ENCODE peak calls at places on chromosomes 5 and 9, in eight cellular contexts. J is GM23248, H is Panc1, C is neuronal stem cell, G is transverse colon, X is iPS DF 6.9, D is stomach, O is fibroblast of lung. R is an unnamed sample. For H3K4me1, the result is how much of the 10 kb centered on the place peaks cover.

GRCh38 chr5:67156976-67157583 is 39.5 kb downstream of the CD180 start:
- DNase-seq in J (peak), H (peak), C (no peak), G (peak), X (no peak), D (peak), O (peak), R (no peak)

GRCh38 chr5:148653840-148654781 is at the start of gene HTR4:
- DNase-seq in J (no peak), H (no peak), C (no peak), G (peak), X (no peak), D (no peak), O (no peak), R (no peak)

GRCh38 chr9:72524820-72525539 is 3.6 kb downstream of the TMC1 start:
- DNase-seq in J (peak), H (peak), C (peak), G (peak), X (no peak), D (peak), O (peak), R (no peak)

GRCh38 chr5:169258372-169259000 is 42.5 kb downstream of the SLIT3 start:
- DNase-seq in J (peak), H (no peak), C (no peak), G (no peak), X (no peak), D (no peak), O (no peak), R (no peak)

GRCh38 chr5:55306641-55307382 is 682 bp downstream of the DHX29 start:
- DNase-seq in J (peak), H (no peak), C (no peak), G (no peak), X (no peak), D (no peak), O (peak), R (no peak)

GRCh38 chr5:39214912-39215709 is 4.3 kb downstream of the FYB1 start:
- DNase-seq in J (no peak), H (no peak), C (no peak), G (no peak), X (no peak), D (no peak), O (no peak), R (no peak)

GRCh38 chr5:17114233-17114632 is 103.2 kb upstream of the BASP1 start:
- DNase-seq in J (no peak), H (no peak), C (no peak), G (no peak), X (no peak), D (peak), O (no peak), R (no peak)

GRCh38 chr5:62689599-62690368 is 111.2 kb downstream of the LRRC70 start:
- DNase-seq in J (peak), H (no peak), C (no peak), G (no peak), X (no peak), D (no peak), O (no peak), R (no peak)

GRCh38 chr9:27145143-27145542 is 36.1 kb downstream of the TEK start:
- DNase-seq in J (no peak), H (no peak), C (no peak), G (no peak), X (no peak), D (no peak), O (no peak), R (no peak)

GRCh38 chr5:172185096-172185461 is 2.9 kb downstream of the STK10 start:
- DNase-seq in J (no peak), H (no peak), C (no peak), G (no peak), X (no peak), D (no peak), O (no peak), R (no peak)

GRCh38 chr5:16350816-16351215 is 114.8 kb downstream of the ZNF622 start:
- DNase-seq in J (peak), H (no peak), C (no peak), G (no peak), X (no peak), D (no peak), O (no peak), R (no peak)

GRCh38 chr9:133889498-133890301 is 102.4 kb downstream of the VAV2 start:
- DNase-seq in J (peak), H (no peak), C (no peak), G (no peak), X (no peak), D (no peak), O (no peak), R (no peak)

GRCh38 chr5:96595300-96596090 is 66.7 kb upstream of the CAST start:
- DNase-seq in J (no peak), H (no peak), C (no peak), G (no peak), X (no peak), D (no peak), O (no peak), R (no peak)

DNA sequence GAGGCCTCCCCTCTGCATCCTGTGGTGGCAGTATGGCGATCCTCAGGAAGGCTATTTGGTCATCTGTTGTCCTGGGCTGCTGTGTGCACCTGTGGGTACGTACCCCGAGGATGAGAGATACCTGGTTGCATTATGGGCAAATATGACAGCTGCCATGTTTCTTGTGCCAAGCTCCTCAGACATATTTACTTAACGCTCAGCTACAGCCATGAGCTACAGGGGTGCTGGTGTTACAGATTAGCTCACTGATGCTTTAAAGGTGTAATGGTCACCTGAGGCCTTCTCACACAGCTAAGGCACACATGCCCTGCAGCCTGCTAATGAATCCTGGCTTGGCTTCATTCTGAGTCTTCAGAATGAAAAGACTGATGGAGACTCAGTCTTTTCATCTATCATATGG is 12.0 kb downstream of the NDST1 start:
- DNase-seq in J (no peak), H (no peak), C (no peak), G (no peak), X (no peak), D (no peak), O (no peak), R (no peak)
- H3K4me1 ChIP-seq in J (half or more), H (half or more), C (under half), G (half or more), X (under half), D (half or more), O (under half), R (under half)

GRCh38 chr5:134533115-134533815 is 7.8 kb downstream of the JADE2 start:
- DNase-seq in J (peak), H (no peak), C (no peak), G (no peak), X (no peak), D (no peak), O (no peak), R (no peak)

GRCh38 chr5:134537297-134537696 is 11.8 kb downstream of the JADE2 start:
- DNase-seq in J (no peak), H (no peak), C (no peak), G (no peak), X (no peak), D (no peak), O (no peak), R (no peak)

GRCh38 chr5:134536876-134537275 is 11.4 kb downstream of the JADE2 start:
- DNase-seq in J (no peak), H (no peak), C (no peak), G (no peak), X (no peak), D (no peak), O (no peak), R (no peak)

GRCh38 chr5:134534058-134534725 is 8.7 kb downstream of the JADE2 start:
- DNase-seq in J (no peak), H (no peak), C (no peak), G (no peak), X (no peak), D (no peak), O (no peak), R (no peak)

GRCh38 chr5:134534726-134535110 is 9.2 kb downstream of the JADE2 start:
- DNase-seq in J (no peak), H (no peak), C (no peak), G (no peak), X (no peak), D (no peak), O (no peak), R (no peak)
- H3K4me1 ChIP-seq in J (under half), H (under half), C (under half), G (under half), X (under half), D (half or more), O (under half), R (under half)

GRCh38 chr5:54211912-54212311 is 98.5 kb downstream of the ARL15 start:
- DNase-seq in J (no peak), H (no peak), C (no peak), G (no peak), X (no peak), D (no peak), O (no peak), R (no peak)
- H3K4me1 ChIP-seq in J (under half), H (under half), C (under half), G (under half), X (under half), D (under half), O (under half), R (under half)

DNA sequence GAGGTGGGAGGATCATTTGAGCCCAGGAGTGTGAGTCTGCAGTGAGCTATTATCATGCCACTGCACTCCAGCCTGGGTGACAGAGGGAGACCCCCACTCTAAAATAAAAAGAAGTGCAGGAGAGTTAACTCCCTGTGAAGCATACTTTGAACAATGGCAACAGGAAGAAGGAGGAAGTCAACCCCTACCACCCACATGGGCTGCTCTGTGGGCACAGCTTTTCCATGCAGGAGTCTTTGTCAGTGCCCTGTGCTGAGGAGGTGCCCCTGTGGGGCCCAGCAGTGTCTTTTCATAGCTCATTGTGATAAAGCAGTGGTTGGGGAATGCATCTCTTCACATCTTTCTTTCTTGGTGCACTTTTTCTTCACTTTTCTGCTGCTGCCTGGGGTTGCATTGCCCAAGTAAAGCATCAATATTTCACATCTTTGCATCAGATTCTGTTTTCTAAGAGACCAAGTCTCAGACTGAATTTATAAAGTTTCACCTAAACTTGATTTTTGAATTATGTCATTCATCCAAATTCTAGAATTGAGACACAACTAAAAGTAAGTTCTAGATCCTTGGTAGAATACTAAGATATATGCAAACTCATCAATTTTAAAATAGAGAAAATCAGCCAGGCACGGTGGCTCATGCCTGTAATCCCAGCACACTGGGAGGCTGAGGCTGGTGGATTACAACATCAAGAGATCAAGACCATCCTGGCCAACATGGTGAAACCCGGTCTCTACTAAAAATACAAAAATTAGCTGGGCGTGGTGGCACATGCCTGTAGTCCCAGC is 316.6 kb downstream of the DNAH5 start:
- DNase-seq in J (no peak), H (no peak), C (no peak), G (no peak), X (no peak), D (no peak), O (no peak), R (no peak)
- H3K4me1 ChIP-seq in J (under half), H (under half), C (under half), G (under half), X (under half), D (under half), O (under half), R (under half)

GRCh38 chr5:159339451-159339850 is 9.2 kb upstream of the IL12B start:
- DNase-seq in J (no peak), H (no peak), C (no peak), G (no peak), X (no peak), D (no peak), O (no peak), R (no peak)

GRCh38 chr5:159337291-159337974 is 7.1 kb upstream of the IL12B start:
- DNase-seq in J (peak), H (no peak), C (no peak), G (no peak), X (no peak), D (no peak), O (peak), R (no peak)

GRCh38 chr5:159332800-159333563 is 2.7 kb upstream of the IL12B start:
- DNase-seq in J (no peak), H (no peak), C (no peak), G (no peak), X (no peak), D (no peak), O (no peak), R (no peak)

GRCh38 chr5:159338143-159338542 is 7.9 kb upstream of the IL12B start:
- DNase-seq in J (no peak), H (no peak), C (no peak), G (no peak), X (no peak), D (no peak), O (no peak), R (no peak)

DNA sequence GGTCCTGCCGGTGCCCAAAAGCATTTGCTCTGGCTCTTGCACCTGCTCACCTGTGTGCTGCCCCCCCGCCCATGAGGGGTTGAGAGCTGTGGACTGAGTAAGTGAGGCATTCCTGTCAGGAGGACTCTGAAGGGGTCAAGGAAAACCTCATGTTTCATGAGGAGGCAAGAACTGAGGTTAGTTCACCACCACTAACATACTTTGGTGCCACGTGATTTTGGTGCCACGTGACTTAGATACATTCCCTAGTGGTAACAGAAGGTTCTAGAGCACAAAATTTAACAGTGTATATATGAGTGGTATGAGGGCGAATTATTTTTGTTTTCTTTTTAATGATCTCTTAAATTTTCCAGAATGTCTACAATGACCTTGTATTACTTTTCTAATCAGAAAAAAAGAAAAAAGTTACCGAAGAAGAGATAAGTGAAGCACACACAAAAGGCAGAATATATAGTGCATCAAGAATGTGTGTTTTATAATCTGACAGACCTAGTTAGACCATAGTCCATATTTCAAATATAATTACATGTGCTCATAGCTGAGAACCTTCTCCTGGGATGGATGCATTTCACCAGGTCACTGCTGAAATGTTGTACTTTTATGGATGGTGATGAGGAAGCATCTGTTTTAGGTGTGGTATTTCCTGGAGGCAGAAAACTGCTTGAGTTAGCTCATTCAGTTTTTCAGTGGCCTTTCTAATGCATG is 6.5 kb upstream of the IL12B start:
- DNase-seq in J (no peak), H (no peak), C (no peak), G (no peak), X (no peak), D (no peak), O (no peak), R (no peak)
- H3K4me1 ChIP-seq in J (under half), H (under half), C (under half), G (under half), X (under half), D (under half), O (under half), R (under half)

GRCh38 chr5:135539430-135540005 is 3.8 kb upstream of the NEUROG1 start:
- DNase-seq in J (no peak), H (no peak), C (no peak), G (no peak), X (no peak), D (no peak), O (no peak), R (no peak)
- H3K4me1 ChIP-seq in J (under half), H (under half), C (under half), G (under half), X (under half), D (under half), O (under half), R (under half)

GRCh38 chr9:128555180-128555721 is 2.9 kb downstream of the SPTAN1 start:
- DNase-seq in J (peak), H (peak), C (peak), G (no peak), X (no peak), D (no peak), O (peak), R (no peak)

GRCh38 chr9:128556915-128557634 is 4.7 kb downstream of the SPTAN1 start:
- DNase-seq in J (peak), H (no peak), C (no peak), G (no peak), X (no peak), D (no peak), O (no peak), R (no peak)

GRCh38 chr9:128558431-128559310 is 6.3 kb downstream of the SPTAN1 start:
- DNase-seq in J (peak), H (no peak), C (no peak), G (peak), X (no peak), D (peak), O (peak), R (peak)

GRCh38 chr9:128554155-128554862 is 1.9 kb downstream of the SPTAN1 start:
- DNase-seq in J (peak), H (no peak), C (peak), G (peak), X (peak), D (peak), O (peak), R (no peak)

GRCh38 chr9:128556276-128556675 is 3.9 kb downstream of the SPTAN1 start:
- DNase-seq in J (no peak), H (no peak), C (no peak), G (no peak), X (no peak), D (no peak), O (no peak), R (no peak)
- H3K4me1 ChIP-seq in J (half or more), H (under half), C (under half), G (half or more), X (under half), D (half or more), O (under half), R (under half)

DNA sequence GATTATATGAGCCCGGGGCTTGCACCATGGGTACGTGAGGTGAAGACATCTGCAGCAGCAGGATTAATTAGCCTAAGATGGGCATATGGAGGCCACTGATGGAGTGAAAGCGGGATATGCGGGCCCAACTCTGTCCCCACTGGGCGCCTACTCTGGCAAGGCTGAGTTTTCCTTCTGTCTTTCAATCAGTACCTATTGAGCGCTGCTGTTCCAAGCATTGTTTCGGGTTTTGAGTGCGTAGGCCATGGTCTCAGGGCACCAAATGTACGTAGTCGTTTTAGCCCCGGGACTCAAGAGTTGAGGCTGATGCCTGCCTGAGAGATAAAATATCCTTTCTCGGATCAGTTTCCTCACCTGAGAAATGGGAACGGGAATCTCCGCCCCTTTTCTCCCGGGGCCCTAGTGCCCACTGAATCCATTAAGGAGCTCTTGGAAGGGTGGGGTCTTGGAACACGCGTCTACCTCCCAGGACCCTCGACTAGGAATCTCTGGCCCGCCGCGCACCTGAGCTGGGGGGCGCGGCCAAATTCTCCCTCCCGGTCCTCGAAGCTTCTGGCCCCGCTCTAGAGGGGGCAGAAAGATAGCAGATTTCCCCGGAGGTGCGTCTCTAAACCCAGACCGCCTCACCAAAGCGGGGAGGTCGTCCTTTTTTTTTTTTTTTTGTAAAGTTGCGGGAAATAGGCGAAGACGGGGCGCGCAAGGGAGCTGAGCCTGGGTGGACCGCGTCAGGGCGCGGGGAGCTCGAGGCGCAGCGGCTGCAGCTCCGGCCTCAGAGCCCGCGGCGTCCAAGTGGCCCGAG is 544 bp upstream of the CXXC5 start:
- DNase-seq in J (no peak), H (no peak), C (no peak), G (no peak), X (no peak), D (no peak), O (no peak), R (no peak)
- H3K4me1 ChIP-seq in J (under half), H (under half), C (under half), G (half or more), X (under half), D (half or more), O (under half), R (under half)

GRCh38 chr5:1506242-1507015 is 17.3 kb downstream of the LPCAT1 start:
- DNase-seq in J (no peak), H (no peak), C (no peak), G (no peak), X (no peak), D (no peak), O (no peak), R (no peak)

GRCh38 chr5:1504617-1505016 is 19.1 kb downstream of the LPCAT1 start:
- DNase-seq in J (no peak), H (no peak), C (no peak), G (no peak), X (no peak), D (no peak), O (no peak), R (no peak)

GRCh38 chr5:1504244-1504595 is 19.5 kb downstream of the LPCAT1 start:
- DNase-seq in J (no peak), H (no peak), C (no peak), G (no peak), X (no peak), D (no peak), O (no peak), R (no peak)

GRCh38 chr5:1507016-1507375 is 16.8 kb downstream of the LPCAT1 start:
- DNase-seq in J (no peak), H (no peak), C (no peak), G (no peak), X (no peak), D (no peak), O (no peak), R (no peak)

GRCh38 chr5:1505506-1506241 is 18.1 kb downstream of the LPCAT1 start:
- DNase-seq in J (no peak), H (no peak), C (no peak), G (no peak), X (no peak), D (no peak), O (no peak), R (no peak)
- H3K4me1 ChIP-seq in J (under half), H (under half), C (under half), G (under half), X (under half), D (half or more), O (under half), R (under half)

GRCh38 chr9:136104488-136104800 is 9.4 kb upstream of the NACC2 start:
- DNase-seq in J (no peak), H (no peak), C (no peak), G (no peak), X (no peak), D (no peak), O (no peak), R (no peak)
- H3K4me1 ChIP-seq in J (under half), H (under half), C (half or more), G (half or more), X (under half), D (half or more), O (under half), R (under half)

R was measured in ascending aorta.